ENCODE peak calls at places on chromosomes 5 and 9, in five cellular contexts. O is CD4-positive, alpha-beta T cell; F is activated T-cell treated with anti-CD3 and anti-CD28 coated beads for 1 hour; G is GOT3; C is effector memory CD4-positive, alpha-beta T cell. M is an unnamed sample.

GRCh38 chr9:112408819-112409218 is 28.9 kb downstream of the HSDL2 start:
- DNase-seq in C (no peak), F (no peak), G (no peak), O (no peak), M (no peak)

GRCh38 chr5:16935271-16936149 is 578 bp downstream of the MYO10 start:
- DNase-seq in O (peak), G (no peak), F (no peak), C (no peak), M (no peak)

GRCh38 chr5:159341914-159342313 is 11.6 kb upstream of the IL12B start:
- DNase-seq in F (peak), C (peak), O (peak), G (peak), M (peak)

GRCh38 chr9:110016340-110016739 is 191.6 kb downstream of the C9orf152 start:
- DNase-seq in C (no peak), F (no peak), O (no peak), G (no peak), M (no peak)

GRCh38 chr5:135030123-135030517 is 3.9 kb downstream of the PITX1 start:
- DNase-seq in C (no peak), F (no peak), G (no peak), O (no peak), M (no peak)

GRCh38 chr5:68295772-68296171 is 80.2 kb downstream of the PIK3R1 start:
- DNase-seq in O (no peak), G (no peak), F (no peak), C (no peak), M (no peak)

GRCh38 chr9:79020266-79020665 is 551.5 kb upstream of the TLE4 start:
- DNase-seq in O (no peak), C (no peak), F (no peak), G (no peak), M (no peak)

GRCh38 chr5:169280286-169280685 is 20.7 kb downstream of the SLIT3 start:
- DNase-seq in F (no peak), G (no peak), O (no peak), C (no peak), M (no peak)

GRCh38 chr5:173795601-173796000 is 92.5 kb upstream of the CPEB4 start:
- DNase-seq in F (no peak), O (no peak), G (no peak), C (no peak), M (no peak)

GRCh38 chr5:87398981-87399616 is 13.6 kb downstream of the CCNH start:
- DNase-seq in F (no peak), G (no peak), O (no peak), C (no peak), M (no peak)

GRCh38 chr9:133233681-133234432 is 24.8 kb upstream of the OBP2B start:
- DNase-seq in F (no peak), C (no peak), O (no peak), G (no peak), M (no peak)

M was measured in effector memory CD8-positive, alpha-beta T cell.